ENCODE peak calls at places on chromosomes 16 and 17, in eight cellular contexts. D, Y, U, G, M, R, Z and I are unnamed samples. For H3K36me3, the result is how much of the 10 kb centered on the place peaks cover.

GRCh38 chr16:67571981-67572431 is 9.7 kb downstream of the CTCF start:
- DNase-seq in D (no peak), Y (no peak), U (no peak), G (no peak), M (peak), R (no peak), Z (no peak), I (no peak)

GRCh38 chr17:52145496-52145895 is 13.0 kb downstream of the CA10 start:
- DNase-seq in D (no peak), Y (no peak), U (no peak), G (no peak), M (peak), R (no peak), Z (peak), I (no peak)

GRCh38 chr16:12252616-12253015 is 276.1 kb downstream of the SNX29 start:
- DNase-seq in D (no peak), Y (no peak), U (no peak), G (no peak), M (no peak), R (no peak), Z (no peak), I (no peak)

GRCh38 chr17:79137015-79137770 is 62.6 kb downstream of the ENGASE start:
- DNase-seq in D (no peak), Y (no peak), U (no peak), G (no peak), M (no peak), R (no peak), Z (no peak), I (no peak)

GRCh38 chr17:32525116-32525515 is 38.3 kb downstream of the CDK5R1 start:
- DNase-seq in D (no peak), Y (no peak), U (no peak), G (no peak), M (peak), R (no peak), Z (no peak), I (no peak)

GRCh38 chr16:23079683-23080221 is 69.5 kb downstream of the USP31 start:
- DNase-seq in D (no peak), Y (no peak), U (peak), G (no peak), M (no peak), R (no peak), Z (no peak), I (no peak)

GRCh38 chr16:69351309-69352027 is at the start of gene TMED6:
- DNase-seq in D (no peak), Y (no peak), U (no peak), G (no peak), M (no peak), R (no peak), Z (no peak), I (peak)

GRCh38 chr16:21009815-21010214 is 109.2 kb downstream of the LYRM1 start:
- DNase-seq in D (no peak), Y (no peak), U (no peak), G (no peak), M (no peak), R (no peak), Z (no peak), I (no peak)

GRCh38 chr16:68404736-68405345 is 43.5 kb downstream of the SMPD3 start:
- DNase-seq in D (no peak), Y (no peak), U (peak), G (no peak), M (no peak), R (no peak), Z (no peak), I (peak)

GRCh38 chr17:77427471-77427991 is 286.8 kb downstream of the SEC14L1 start:
- DNase-seq in D (no peak), Y (no peak), U (no peak), G (no peak), M (peak), R (no peak), Z (no peak), I (no peak)

GRCh38 chr17:50779747-50780363 is 12.5 kb upstream of the ANKRD40CL start:
- DNase-seq in D (no peak), Y (no peak), U (no peak), G (no peak), M (no peak), R (no peak), Z (no peak), I (no peak)

GRCh38 chr16:15792563-15792971 is 64.3 kb downstream of the MYH11 start:
- DNase-seq in D (no peak), Y (no peak), U (no peak), G (no peak), M (no peak), R (no peak), Z (no peak), I (no peak)

GRCh38 chr17:13385481-13385907 is 216.2 kb downstream of the HS3ST3A1 start:
- DNase-seq in D (no peak), Y (no peak), U (no peak), G (no peak), M (peak), R (no peak), Z (no peak), I (no peak)

GRCh38 chr17:58513913-58514794 is at the start of gene MTMR4:
- DNase-seq in D (peak), Y (peak), U (peak), G (peak), M (peak), R (peak), Z (peak), I (peak)

GRCh38 chr17:30600830-30601494 is 123.8 kb downstream of the GOSR1 start:
- DNase-seq in D (no peak), Y (peak), U (no peak), G (no peak), M (peak), R (no peak), Z (peak), I (peak)

GRCh38 chr16:3135120-3135715 is 389 bp downstream of the ZNF213 start:
- DNase-seq in D (no peak), Y (no peak), U (no peak), G (no peak), M (no peak), R (no peak), Z (no peak), I (no peak)

GRCh38 chr17:42027961-42028790 is 8.3 kb downstream of the NKIRAS2 start:
- DNase-seq in D (no peak), Y (peak), U (no peak), G (peak), M (no peak), R (no peak), Z (peak), I (no peak)

GRCh38 chr17:64940055-64940454 is 20.8 kb upstream of the LRRC37A3 start:
- DNase-seq in D (no peak), Y (no peak), U (no peak), G (no peak), M (no peak), R (no peak), Z (no peak), I (no peak)

DNA sequence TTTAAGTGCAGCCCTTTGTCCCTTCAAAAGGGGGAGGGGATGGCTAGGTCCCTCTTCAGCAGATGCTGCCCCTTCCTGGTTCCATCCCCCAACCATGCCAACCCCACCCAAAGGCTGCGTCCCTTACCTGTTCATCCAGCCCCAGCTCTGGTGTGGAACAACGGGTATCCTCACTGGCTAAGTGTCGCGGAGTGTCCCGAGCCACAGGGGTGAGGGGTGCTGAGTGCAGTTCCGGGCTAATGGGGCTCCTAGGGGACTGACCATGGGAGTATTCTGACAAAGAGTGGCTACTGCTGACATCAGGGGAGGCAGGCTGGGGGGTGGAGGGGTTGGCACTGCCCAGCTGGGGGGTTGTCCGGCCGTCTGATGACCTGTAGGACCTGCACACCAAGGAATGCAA is 32.9 kb downstream of the STH start:
- DNase-seq in D (no peak), Y (no peak), U (no peak), G (no peak), M (no peak), R (no peak), Z (no peak), I (no peak)
- H3K36me3 ChIP-seq in D (half or more), Y (half or more), U (under half), G (half or more), M (under half), R (under half), Z (under half), I (under half)

DNA sequence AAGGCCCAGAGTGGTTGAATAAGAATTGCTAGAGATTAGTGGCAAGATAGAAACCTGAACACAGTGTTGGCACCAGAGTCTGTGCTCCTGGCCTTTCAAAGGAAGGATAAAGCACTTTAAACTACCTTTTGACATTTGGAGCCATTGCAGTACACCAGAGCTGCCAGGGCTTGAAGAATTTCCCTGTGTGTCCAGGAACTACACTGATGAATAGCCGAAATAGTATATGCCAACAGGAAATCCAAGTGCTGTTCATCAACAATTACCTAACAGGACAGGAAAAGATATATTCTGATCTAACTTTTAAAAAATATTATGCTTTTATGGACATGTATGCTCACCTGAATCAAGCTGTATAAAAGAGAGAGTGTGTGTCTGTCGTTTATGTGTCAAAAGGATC is 5.1 kb downstream of the HEATR6 start:
- DNase-seq in D (no peak), Y (no peak), U (no peak), G (no peak), M (no peak), R (no peak), Z (no peak), I (no peak)
- H3K36me3 ChIP-seq in D (under half), Y (under half), U (under half), G (half or more), M (under half), R (under half), Z (under half), I (under half)

GRCh38 chr16:18811925-18812324 is 10.6 kb upstream of the ARL6IP1 start:
- DNase-seq in D (no peak), Y (no peak), U (no peak), G (no peak), M (no peak), R (no peak), Z (no peak), I (no peak)

GRCh38 chr16:18816286-18816685 is 14.9 kb upstream of the ARL6IP1 start:
- DNase-seq in D (no peak), Y (no peak), U (no peak), G (no peak), M (no peak), R (no peak), Z (no peak), I (no peak)
- H3K36me3 ChIP-seq in D (half or more), Y (half or more), U (under half), G (half or more), M (under half), R (under half), Z (half or more), I (under half)

DNA sequence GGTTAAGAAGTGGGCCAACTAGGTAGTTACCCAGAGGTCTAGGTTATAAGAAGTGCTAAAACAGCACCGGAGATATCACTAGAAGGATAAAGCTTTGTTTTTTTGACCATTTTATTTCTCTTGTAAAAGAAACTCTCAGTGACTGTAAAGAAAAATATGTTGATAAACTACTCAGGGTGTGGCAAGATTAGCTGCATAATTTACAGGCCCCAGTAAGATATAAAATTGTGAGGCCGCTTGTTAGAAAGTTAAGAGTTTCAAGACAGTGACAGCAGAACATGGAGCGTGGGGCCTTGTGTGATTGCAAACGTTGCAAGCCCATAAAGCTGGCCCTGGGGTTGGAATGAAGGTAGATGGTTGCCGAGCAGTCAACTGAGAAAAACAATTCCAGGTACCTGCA is 263.7 kb upstream of the EEF2KMT start:
- DNase-seq in D (no peak), Y (no peak), U (no peak), G (no peak), M (no peak), R (no peak), Z (no peak), I (no peak)
- H3K36me3 ChIP-seq in D (under half), Y (under half), U (under half), G (under half), M (under half), R (under half), Z (under half), I (under half)

DNA sequence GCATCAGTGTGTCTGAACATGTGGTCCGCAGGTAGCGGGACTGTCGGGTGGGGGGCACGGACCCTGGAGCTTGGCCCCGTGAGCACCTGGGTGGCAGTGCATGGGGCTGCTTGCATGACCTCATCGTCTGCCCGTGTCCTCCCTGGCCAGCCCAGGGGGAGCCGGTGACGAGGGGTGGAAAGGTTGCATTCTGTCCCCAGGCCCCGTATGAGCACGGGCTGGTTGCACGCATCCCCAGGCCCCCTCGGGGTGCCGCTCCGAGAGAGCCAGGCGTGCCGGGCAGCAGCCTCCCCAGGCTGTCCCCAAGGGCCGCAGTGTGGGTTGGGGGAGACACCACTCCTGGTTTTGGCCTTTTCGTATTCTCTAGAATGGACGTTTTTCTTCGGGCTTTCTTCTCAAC is 29.9 kb downstream of the TSC2 start:
- DNase-seq in D (no peak), Y (no peak), U (no peak), G (no peak), M (no peak), R (no peak), Z (no peak), I (no peak)
- H3K36me3 ChIP-seq in D (under half), Y (under half), U (under half), G (under half), M (under half), R (under half), Z (under half), I (under half)